ENCODE peak calls at places on chromosome 14, in five cellular contexts. V is K562, P is HepG2, B is A549, T is GM12878. S is an unnamed sample.

GRCh38 chr14:26527095-26527494 is 70.7 kb downstream of the NOVA1 start:
- DNase-seq in P (no peak), V (no peak), B (no peak), T (no peak), S (no peak)

GRCh38 chr14:21940887-21941855 is 267.6 kb upstream of the OR4E1 start:
- DNase-seq in B (peak; percentile 18), P (peak; percentile 55), V (peak; percentile 5), T (no peak), S (peak; percentile 70)

GRCh38 chr14:45177081-45177480 is 41.4 kb downstream of the FANCM start:
- DNase-seq in T (no peak), B (no peak), V (no peak), P (no peak), S (no peak)

GRCh38 chr14:59919582-59920377 is at the start of gene LRRC9:
- DNase-seq in V (peak; percentile 17), P (peak; percentile 93), T (no peak), B (no peak), S (peak; percentile 97)

GRCh38 chr14:51873221-51873893 is 12.9 kb downstream of the GNG2 start:
- DNase-seq in V (no peak), P (no peak), T (peak; percentile 94), B (peak; percentile 61), S (no peak)

GRCh38 chr14:69571449-69571878 is 3.2 kb downstream of the CCDC177 start:
- DNase-seq in B (no peak), V (no peak), T (no peak), P (no peak), S (no peak)

GRCh38 chr14:75803768-75804167 is 142.7 kb downstream of the TTLL5 start:
- DNase-seq in V (no peak), T (no peak), B (no peak), P (no peak), S (peak; percentile 38)

GRCh38 chr14:66643344-66643743 is 135.4 kb downstream of the GPHN start:
- DNase-seq in V (no peak), P (no peak), T (no peak), B (no peak), S (no peak)

GRCh38 chr14:79967453-79967852 is 243.9 kb downstream of the DIO2 start:
- DNase-seq in T (no peak), V (no peak), P (no peak), B (no peak), S (no peak)

GRCh38 chr14:41785696-41786095 is 179.0 kb downstream of the LRFN5 start:
- DNase-seq in V (no peak), B (no peak), T (no peak), P (peak; percentile 10), S (peak; percentile 24)

GRCh38 chr14:60771117-60771516 is 36.6 kb downstream of the MNAT1 start:
- DNase-seq in T (no peak), B (no peak), P (no peak), V (no peak), S (no peak)

GRCh38 chr14:56378474-56378873 is 201.1 kb upstream of the TMEM260 start:
- DNase-seq in T (no peak), B (no peak), V (no peak), P (no peak), S (no peak)

GRCh38 chr14:72610831-72611200 is 283.1 kb downstream of the DPF3 start:
- DNase-seq in B (no peak), T (no peak), V (no peak), P (no peak), S (no peak)

GRCh38 chr14:99682809-99683618 is 1.1 kb upstream of the CYP46A1 start:
- DNase-seq in T (no peak), V (peak; percentile 66), P (peak; percentile 49), B (peak; percentile 89), S (peak; percentile 87)

GRCh38 chr14:87059060-87059827 is 933.7 kb downstream of the GALC start:
- DNase-seq in B (no peak), P (no peak), T (no peak), V (no peak), S (no peak)

GRCh38 chr14:65945333-65945732 is 532.8 kb downstream of the FUT8 start:
- DNase-seq in T (no peak), B (no peak), V (no peak), P (no peak), S (no peak)

GRCh38 chr14:61584258-61584657 is 111.1 kb upstream of the HIF1A start:
- DNase-seq in T (no peak), P (no peak), B (no peak), V (no peak), S (no peak)

GRCh38 chr14:31927348-31927826 is 149.7 kb upstream of the ARHGAP5 start:
- DNase-seq in T (no peak), V (no peak), B (peak; percentile 67), P (peak; percentile 44), S (peak; percentile 21)
- TF ChIP-seq JUNB in T (no peak), V (no peak), B (peak; percentile 87), P (no peak), S (no peak)

DNA sequence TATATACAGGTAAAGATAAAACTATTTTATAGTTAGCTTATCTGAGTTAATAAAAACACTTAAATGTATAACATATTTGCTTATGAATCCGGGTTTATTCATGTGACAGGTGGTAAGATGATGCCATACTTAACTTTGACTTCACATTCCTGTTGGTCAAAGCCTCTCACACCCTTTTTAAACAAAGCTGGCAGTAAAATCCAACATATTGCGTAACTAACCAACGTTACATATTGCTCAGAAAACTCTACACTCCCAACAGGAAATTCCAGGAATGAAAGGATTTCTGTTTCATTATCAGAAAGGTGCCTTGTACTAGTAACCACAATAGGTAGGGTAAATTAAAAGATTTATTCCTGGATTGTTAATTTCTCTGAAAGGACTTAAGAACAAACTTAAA is 23.7 kb upstream of the CATSPERB start:
- DNase-seq in V (no peak), T (no peak), P (peak; percentile 76), B (no peak), S (no peak)
- TF ChIP-seq JUNB in V (no peak), T (no peak), P (no peak), B (no peak), S (no peak)

DNA sequence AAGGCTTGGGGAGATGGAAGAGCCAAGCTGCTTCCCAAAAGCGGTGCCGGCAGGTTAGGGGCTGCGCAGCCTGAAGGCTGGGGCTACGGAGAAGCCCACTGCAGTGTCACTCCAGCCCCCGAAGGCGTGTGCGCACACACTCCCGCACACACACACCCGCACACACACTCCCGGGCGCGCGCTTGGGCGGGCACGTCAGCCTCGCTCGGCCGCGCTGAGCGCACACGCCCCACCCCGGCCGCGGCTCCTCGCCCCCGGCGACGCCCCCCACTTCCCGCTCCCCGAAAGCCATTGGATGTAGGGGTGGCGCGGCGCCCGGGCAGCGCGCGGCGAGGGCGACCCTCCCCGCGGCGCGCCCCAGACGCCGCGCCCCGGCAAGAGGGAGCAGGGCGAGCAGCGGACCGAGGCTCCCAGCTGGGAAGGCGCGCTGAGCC is at the start of gene KCNK10:
- DNase-seq in B (no peak), V (no peak), P (no peak), T (no peak), S (peak; percentile 60)
- TF ChIP-seq JUNB in B (no peak), V (no peak), P (no peak), T (no peak), S (no peak)

GRCh38 chr14:95689441-95689840 is 3.2 kb downstream of the TCL1B start:
- DNase-seq in V (no peak), P (no peak), B (no peak), T (no peak), S (no peak)

GRCh38 chr14:95690815-95691214 is 4.6 kb downstream of the TCL1B start:
- DNase-seq in T (no peak), V (no peak), P (no peak), B (no peak), S (no peak)

GRCh38 chr14:95683793-95684192 is 2.4 kb upstream of the TCL1B start:
- DNase-seq in B (peak; percentile 25), P (peak; percentile 11), V (no peak), T (no peak), S (peak; percentile 75)

GRCh38 chr14:95685978-95686922 is at the start of gene TCL1B:
- DNase-seq in V (peak; percentile 60), P (no peak), B (no peak), T (no peak), S (peak; percentile 71)

DNA sequence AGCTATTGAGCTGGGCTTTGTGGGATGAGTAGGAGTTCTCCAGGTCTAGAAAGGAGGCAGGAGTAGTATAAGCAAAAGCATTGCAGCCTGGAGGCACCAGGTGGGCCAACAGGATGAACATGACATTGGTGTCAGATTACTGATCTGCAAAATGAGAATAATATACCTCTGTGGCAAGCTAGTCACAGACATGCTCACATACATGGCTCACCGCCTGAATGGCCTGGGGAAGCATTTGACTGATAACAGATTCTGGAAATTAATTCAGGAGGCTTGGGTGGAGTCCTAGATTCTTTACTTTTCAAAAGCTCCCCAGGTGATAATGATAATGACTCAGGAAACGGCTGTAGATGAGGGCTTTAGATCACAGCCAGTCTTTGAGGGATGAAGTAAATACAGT is 709 bp downstream of the TCL1B start:
- DNase-seq in B (no peak), V (no peak), T (no peak), P (no peak), S (peak; percentile 37)
- TF ChIP-seq JUNB in B (no peak), V (no peak), T (no peak), P (no peak), S (no peak)

GRCh38 chr14:77882098-77882497 is 82.2 kb downstream of the ADCK1 start:
- DNase-seq in T (no peak), P (no peak), B (no peak), V (no peak), S (no peak)
- TF ChIP-seq JUNB in T (no peak), P (no peak), B (no peak), V (no peak), S (no peak)

S was measured in GM23338.